ENCODE peak calls at places on chromosomes 5 and 9, in five cellular contexts. One of them, this sample, is unnamed.

GRCh38 chr5:135921388-135921787 is 25.7 kb upstream of the IL9 start:
- DNase-seq in GM20000: no peak
- DNase-seq in stimulated activated CD8-positive, alpha-beta memory T cell treated with anti-CD3 and anti-CD28 coated beads, Interleukin-12 subunit alpha, Interleukin-12 subunit beta, amount 100 ng/mL, for 1 hour: no peak
- DNase-seq in mammary epithelial cell: peak; percentile 45
- DNase-seq in CD4-positive, CD25-positive, alpha-beta regulatory T cell: no peak
- DNase-seq in this sample: no peak

GRCh38 chr9:133727876-133728441 is 10.2 kb downstream of the SARDH start:
- DNase-seq in mammary epithelial cell: no peak
- DNase-seq in stimulated activated CD8-positive, alpha-beta memory T cell treated with anti-CD3 and anti-CD28 coated beads, Interleukin-12 subunit alpha, Interleukin-12 subunit beta, amount 100 ng/mL, for 1 hour: no peak
- DNase-seq in CD4-positive, CD25-positive, alpha-beta regulatory T cell: no peak
- DNase-seq in GM20000: no peak
- DNase-seq in this sample: no peak

GRCh38 chr5:90562331-90562730 is 3.7 kb downstream of the ADGRV1 start:
- DNase-seq in stimulated activated CD8-positive, alpha-beta memory T cell treated with anti-CD3 and anti-CD28 coated beads, Interleukin-12 subunit alpha, Interleukin-12 subunit beta, amount 100 ng/mL, for 1 hour: no peak
- DNase-seq in GM20000: no peak
- DNase-seq in mammary epithelial cell: no peak
- DNase-seq in CD4-positive, CD25-positive, alpha-beta regulatory T cell: no peak
- DNase-seq in this sample: no peak

GRCh38 chr9:103674271-103674670 is 419.8 kb upstream of the SMC2 start:
- DNase-seq in GM20000: no peak
- DNase-seq in mammary epithelial cell: no peak
- DNase-seq in stimulated activated CD8-positive, alpha-beta memory T cell treated with anti-CD3 and anti-CD28 coated beads, Interleukin-12 subunit alpha, Interleukin-12 subunit beta, amount 100 ng/mL, for 1 hour: no peak
- DNase-seq in CD4-positive, CD25-positive, alpha-beta regulatory T cell: no peak
- DNase-seq in this sample: no peak

GRCh38 chr5:1118231-1118698 is 6.4 kb upstream of the SLC12A7 start:
- DNase-seq in CD4-positive, CD25-positive, alpha-beta regulatory T cell: no peak
- DNase-seq in mammary epithelial cell: peak; percentile 62
- DNase-seq in stimulated activated CD8-positive, alpha-beta memory T cell treated with anti-CD3 and anti-CD28 coated beads, Interleukin-12 subunit alpha, Interleukin-12 subunit beta, amount 100 ng/mL, for 1 hour: no peak
- DNase-seq in GM20000: no peak
- DNase-seq in this sample: no peak

GRCh38 chr5:174489233-174489632 is 235.1 kb upstream of the MSX2 start:
- DNase-seq in stimulated activated CD8-positive, alpha-beta memory T cell treated with anti-CD3 and anti-CD28 coated beads, Interleukin-12 subunit alpha, Interleukin-12 subunit beta, amount 100 ng/mL, for 1 hour: no peak
- DNase-seq in mammary epithelial cell: no peak
- DNase-seq in CD4-positive, CD25-positive, alpha-beta regulatory T cell: no peak
- DNase-seq in GM20000: no peak
- DNase-seq in this sample: no peak

GRCh38 chr9:137402752-137403151 is 20.2 kb downstream of the EXD3 start:
- DNase-seq in stimulated activated CD8-positive, alpha-beta memory T cell treated with anti-CD3 and anti-CD28 coated beads, Interleukin-12 subunit alpha, Interleukin-12 subunit beta, amount 100 ng/mL, for 1 hour: no peak
- DNase-seq in mammary epithelial cell: no peak
- DNase-seq in CD4-positive, CD25-positive, alpha-beta regulatory T cell: no peak
- DNase-seq in GM20000: no peak
- DNase-seq in this sample: no peak

GRCh38 chr9:8616419-8616818 is 816.8 kb upstream of the DMAC1 start:
- DNase-seq in GM20000: no peak
- DNase-seq in stimulated activated CD8-positive, alpha-beta memory T cell treated with anti-CD3 and anti-CD28 coated beads, Interleukin-12 subunit alpha, Interleukin-12 subunit beta, amount 100 ng/mL, for 1 hour: no peak
- DNase-seq in mammary epithelial cell: no peak
- DNase-seq in CD4-positive, CD25-positive, alpha-beta regulatory T cell: no peak
- DNase-seq in this sample: no peak

GRCh38 chr9:12464910-12465512 is 228.2 kb upstream of the TYRP1 start:
- DNase-seq in mammary epithelial cell: no peak
- DNase-seq in GM20000: peak; percentile 9
- DNase-seq in CD4-positive, CD25-positive, alpha-beta regulatory T cell: peak; percentile 2
- DNase-seq in stimulated activated CD8-positive, alpha-beta memory T cell treated with anti-CD3 and anti-CD28 coated beads, Interleukin-12 subunit alpha, Interleukin-12 subunit beta, amount 100 ng/mL, for 1 hour: no peak
- DNase-seq in this sample: no peak

GRCh38 chr5:176630681-176631222 is 277 bp downstream of the EIF4E1B start:
- DNase-seq in mammary epithelial cell: no peak
- DNase-seq in stimulated activated CD8-positive, alpha-beta memory T cell treated with anti-CD3 and anti-CD28 coated beads, Interleukin-12 subunit alpha, Interleukin-12 subunit beta, amount 100 ng/mL, for 1 hour: no peak
- DNase-seq in GM20000: no peak
- DNase-seq in CD4-positive, CD25-positive, alpha-beta regulatory T cell: no peak
- DNase-seq in this sample: no peak

GRCh38 chr9:92147854-92148184 is 32.6 kb upstream of the SPTLC1 start:
- DNase-seq in mammary epithelial cell: no peak
- DNase-seq in stimulated activated CD8-positive, alpha-beta memory T cell treated with anti-CD3 and anti-CD28 coated beads, Interleukin-12 subunit alpha, Interleukin-12 subunit beta, amount 100 ng/mL, for 1 hour: no peak
- DNase-seq in GM20000: no peak
- DNase-seq in CD4-positive, CD25-positive, alpha-beta regulatory T cell: no peak
- DNase-seq in this sample: no peak

GRCh38 chr5:116577064-116577788 is 2.6 kb upstream of the SEMA6A start:
- DNase-seq in CD4-positive, CD25-positive, alpha-beta regulatory T cell: peak; percentile 7
- DNase-seq in GM20000: peak; percentile 71
- DNase-seq in mammary epithelial cell: no peak
- DNase-seq in stimulated activated CD8-positive, alpha-beta memory T cell treated with anti-CD3 and anti-CD28 coated beads, Interleukin-12 subunit alpha, Interleukin-12 subunit beta, amount 100 ng/mL, for 1 hour: no peak
- DNase-seq in this sample: no peak

GRCh38 chr9:108444400-108445358 is 411.1 kb downstream of the ACTL7B start:
- DNase-seq in stimulated activated CD8-positive, alpha-beta memory T cell treated with anti-CD3 and anti-CD28 coated beads, Interleukin-12 subunit alpha, Interleukin-12 subunit beta, amount 100 ng/mL, for 1 hour: no peak
- DNase-seq in GM20000: no peak
- DNase-seq in mammary epithelial cell: peak; percentile 91
- DNase-seq in CD4-positive, CD25-positive, alpha-beta regulatory T cell: no peak
- DNase-seq in this sample: no peak

GRCh38 chr9:137456864-137457405 is 2.2 kb downstream of the NSMF start:
- DNase-seq in stimulated activated CD8-positive, alpha-beta memory T cell treated with anti-CD3 and anti-CD28 coated beads, Interleukin-12 subunit alpha, Interleukin-12 subunit beta, amount 100 ng/mL, for 1 hour: no peak
- DNase-seq in CD4-positive, CD25-positive, alpha-beta regulatory T cell: no peak
- DNase-seq in GM20000: no peak
- DNase-seq in mammary epithelial cell: no peak
- DNase-seq in this sample: no peak